ENCODE peak calls at places on chromosomes 3 and 15, in eight cellular contexts. One of them, this sample, is unnamed. For H3K4me1, the result is how much of the 10 kb centered on the place peaks cover.

GRCh38 chr15:20352241-20353200 is 189.1 kb downstream of the GOLGA6L6 start:
- DNase-seq in heart right ventricle: no peak
- DNase-seq in thyroid gland: no peak
- DNase-seq in thoracic aorta: no peak
- DNase-seq in neuronal stem cell: no peak
- DNase-seq in PC-3: no peak
- DNase-seq in breast epithelium: no peak
- DNase-seq in aorta: peak
- DNase-seq in this sample: no peak

GRCh38 chr3:122496529-122496928 is 18.2 kb downstream of the KPNA1 start:
- DNase-seq in heart right ventricle: no peak
- DNase-seq in thyroid gland: no peak
- DNase-seq in thoracic aorta: no peak
- DNase-seq in neuronal stem cell: no peak
- DNase-seq in PC-3: no peak
- DNase-seq in breast epithelium: no peak
- DNase-seq in aorta: no peak
- DNase-seq in this sample: no peak

GRCh38 chr3:52651592-52651991 is 34.1 kb downstream of the PBRM1 start:
- DNase-seq in heart right ventricle: no peak
- DNase-seq in thyroid gland: no peak
- DNase-seq in thoracic aorta: no peak
- DNase-seq in neuronal stem cell: no peak
- DNase-seq in PC-3: no peak
- DNase-seq in breast epithelium: no peak
- DNase-seq in aorta: no peak
- DNase-seq in this sample: no peak

GRCh38 chr3:13348671-13349396 is 71.3 kb downstream of the NUP210 start:
- DNase-seq in heart right ventricle: peak
- DNase-seq in thyroid gland: no peak
- DNase-seq in thoracic aorta: no peak
- DNase-seq in neuronal stem cell: no peak
- DNase-seq in PC-3: no peak
- DNase-seq in breast epithelium: no peak
- DNase-seq in aorta: no peak
- DNase-seq in this sample: no peak

GRCh38 chr3:141460097-141460704 is 26.6 kb upstream of the RASA2 start:
- DNase-seq in heart right ventricle: peak
- DNase-seq in thyroid gland: peak
- DNase-seq in thoracic aorta: peak
- DNase-seq in neuronal stem cell: peak
- DNase-seq in PC-3: peak
- DNase-seq in breast epithelium: peak
- DNase-seq in aorta: peak
- DNase-seq in this sample: peak

GRCh38 chr3:192281207-192281880 is 446.0 kb downstream of the FGF12 start:
- DNase-seq in heart right ventricle: no peak
- DNase-seq in thyroid gland: no peak
- DNase-seq in thoracic aorta: no peak
- DNase-seq in neuronal stem cell: no peak
- DNase-seq in PC-3: no peak
- DNase-seq in breast epithelium: no peak
- DNase-seq in aorta: no peak
- DNase-seq in this sample: no peak

GRCh38 chr3:125357032-125357658 is 18.0 kb downstream of the ZNF148 start:
- DNase-seq in heart right ventricle: peak
- DNase-seq in thyroid gland: peak
- DNase-seq in thoracic aorta: no peak
- DNase-seq in neuronal stem cell: peak
- DNase-seq in PC-3: peak
- DNase-seq in breast epithelium: no peak
- DNase-seq in aorta: peak
- DNase-seq in this sample: no peak

GRCh38 chr3:69179740-69180372 is 57.5 kb upstream of the LMOD3 start:
- DNase-seq in heart right ventricle: no peak
- DNase-seq in thyroid gland: no peak
- DNase-seq in thoracic aorta: no peak
- DNase-seq in neuronal stem cell: no peak
- DNase-seq in PC-3: no peak
- DNase-seq in breast epithelium: no peak
- DNase-seq in aorta: no peak
- DNase-seq in this sample: no peak

GRCh38 chr3:25033407-25034029 is 394.5 kb upstream of the RARB start:
- DNase-seq in heart right ventricle: peak
- DNase-seq in thyroid gland: peak
- DNase-seq in thoracic aorta: no peak
- DNase-seq in neuronal stem cell: peak
- DNase-seq in PC-3: peak
- DNase-seq in breast epithelium: no peak
- DNase-seq in aorta: no peak
- DNase-seq in this sample: peak

GRCh38 chr3:114861666-114862065 is 285.4 kb downstream of the ZBTB20 start:
- DNase-seq in heart right ventricle: no peak
- DNase-seq in thyroid gland: no peak
- DNase-seq in thoracic aorta: no peak
- DNase-seq in neuronal stem cell: no peak
- DNase-seq in PC-3: no peak
- DNase-seq in breast epithelium: no peak
- DNase-seq in aorta: no peak
- DNase-seq in this sample: no peak

GRCh38 chr15:92277776-92278175 is 115.9 kb upstream of the ST8SIA2 start:
- DNase-seq in heart right ventricle: peak
- DNase-seq in thyroid gland: peak
- DNase-seq in thoracic aorta: no peak
- DNase-seq in neuronal stem cell: no peak
- DNase-seq in PC-3: peak
- DNase-seq in breast epithelium: no peak
- DNase-seq in aorta: no peak
- DNase-seq in this sample: no peak

GRCh38 chr3:140323561-140323960 is 354.3 kb upstream of the TRIM42 start:
- DNase-seq in heart right ventricle: no peak
- DNase-seq in thyroid gland: no peak
- DNase-seq in thoracic aorta: no peak
- DNase-seq in neuronal stem cell: no peak
- DNase-seq in PC-3: no peak
- DNase-seq in breast epithelium: no peak
- DNase-seq in aorta: no peak
- DNase-seq in this sample: no peak

GRCh38 chr3:72814308-72814707 is 33.9 kb downstream of the SHQ1 start:
- DNase-seq in heart right ventricle: no peak
- DNase-seq in thyroid gland: no peak
- DNase-seq in thoracic aorta: no peak
- DNase-seq in neuronal stem cell: no peak
- DNase-seq in PC-3: no peak
- DNase-seq in breast epithelium: no peak
- DNase-seq in aorta: no peak
- DNase-seq in this sample: no peak

GRCh38 chr3:13199899-13200451 is 126.7 kb upstream of the IQSEC1 start:
- DNase-seq in heart right ventricle: no peak
- DNase-seq in thyroid gland: no peak
- DNase-seq in thoracic aorta: no peak
- DNase-seq in neuronal stem cell: no peak
- DNase-seq in PC-3: no peak
- DNase-seq in breast epithelium: no peak
- DNase-seq in aorta: no peak
- DNase-seq in this sample: no peak

DNA sequence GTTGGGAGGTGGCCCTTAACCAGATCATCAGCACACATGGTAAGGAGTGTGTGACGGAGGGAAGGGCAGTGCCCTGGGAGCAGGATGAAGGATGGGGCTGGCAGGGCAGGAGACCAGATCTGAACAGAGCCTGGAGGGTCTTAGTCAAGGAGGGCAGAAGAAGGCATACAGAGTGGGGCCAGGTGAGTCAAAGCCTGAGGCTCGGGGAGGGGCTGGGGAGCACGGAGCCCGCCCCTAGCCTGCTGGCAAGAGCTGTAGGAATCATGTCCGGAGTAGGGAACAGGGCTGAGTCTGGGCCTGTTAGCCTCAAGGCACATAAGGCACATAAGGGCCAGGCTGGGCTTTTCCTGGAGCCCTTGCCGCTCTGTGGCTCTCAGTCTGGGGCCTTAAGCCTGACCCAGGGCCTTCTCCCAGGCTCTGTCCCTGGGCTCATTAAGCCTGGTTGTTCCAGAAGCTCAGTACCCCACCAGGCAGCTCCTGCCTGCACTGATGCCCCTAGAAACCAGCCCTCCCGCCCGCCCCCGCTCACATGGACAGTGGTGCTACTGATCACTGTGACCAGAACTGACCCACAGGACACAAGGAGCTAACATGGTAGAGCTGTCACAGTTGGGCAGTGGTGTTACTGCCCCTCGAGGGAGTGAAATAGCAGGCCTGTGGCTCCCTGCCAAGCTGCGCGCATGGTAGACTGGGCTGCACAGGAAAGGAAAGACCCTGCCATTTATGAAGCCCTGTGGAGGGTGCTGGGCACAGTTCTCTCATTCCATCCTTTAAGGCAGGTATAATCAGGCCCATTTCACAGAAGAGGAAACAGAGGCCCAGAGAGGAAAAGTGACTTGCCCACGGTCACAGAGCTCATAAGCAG is 14.6 kb downstream of the ISG20 start:
- DNase-seq in heart right ventricle: no peak
- DNase-seq in thyroid gland: no peak
- DNase-seq in thoracic aorta: no peak
- DNase-seq in neuronal stem cell: no peak
- DNase-seq in PC-3: no peak
- DNase-seq in breast epithelium: peak
- DNase-seq in aorta: no peak
- DNase-seq in this sample: no peak
- H3K4me1 ChIP-seq in heart right ventricle: under half
- H3K4me1 ChIP-seq in thyroid gland: under half
- H3K4me1 ChIP-seq in thoracic aorta: under half
- H3K4me1 ChIP-seq in neuronal stem cell: under half
- H3K4me1 ChIP-seq in PC-3: under half
- H3K4me1 ChIP-seq in breast epithelium: under half
- H3K4me1 ChIP-seq in aorta: under half
- H3K4me1 ChIP-seq in this sample: under half

GRCh38 chr3:129501630-129502029 is 26.8 kb upstream of the RHO start:
- DNase-seq in heart right ventricle: no peak
- DNase-seq in thyroid gland: no peak
- DNase-seq in thoracic aorta: no peak
- DNase-seq in neuronal stem cell: no peak
- DNase-seq in PC-3: no peak
- DNase-seq in breast epithelium: no peak
- DNase-seq in aorta: no peak
- DNase-seq in this sample: no peak
- H3K4me1 ChIP-seq in heart right ventricle: half or more
- H3K4me1 ChIP-seq in thyroid gland: under half
- H3K4me1 ChIP-seq in thoracic aorta: under half
- H3K4me1 ChIP-seq in neuronal stem cell: under half
- H3K4me1 ChIP-seq in PC-3: under half
- H3K4me1 ChIP-seq in breast epithelium: under half
- H3K4me1 ChIP-seq in aorta: under half
- H3K4me1 ChIP-seq in this sample: under half

GRCh38 chr15:63238181-63238580 is 39.2 kb upstream of the APH1B start:
- DNase-seq in heart right ventricle: no peak
- DNase-seq in thyroid gland: no peak
- DNase-seq in thoracic aorta: no peak
- DNase-seq in neuronal stem cell: no peak
- DNase-seq in PC-3: no peak
- DNase-seq in breast epithelium: no peak
- DNase-seq in aorta: no peak
- DNase-seq in this sample: no peak
- H3K4me1 ChIP-seq in heart right ventricle: under half
- H3K4me1 ChIP-seq in thyroid gland: under half
- H3K4me1 ChIP-seq in thoracic aorta: under half
- H3K4me1 ChIP-seq in neuronal stem cell: under half
- H3K4me1 ChIP-seq in PC-3: under half
- H3K4me1 ChIP-seq in breast epithelium: under half
- H3K4me1 ChIP-seq in aorta: under half
- H3K4me1 ChIP-seq in this sample: under half

GRCh38 chr3:42174679-42175660 is 83.8 kb downstream of the TRAK1 start:
- DNase-seq in heart right ventricle: no peak
- DNase-seq in thyroid gland: no peak
- DNase-seq in thoracic aorta: no peak
- DNase-seq in neuronal stem cell: no peak
- DNase-seq in PC-3: no peak
- DNase-seq in breast epithelium: no peak
- DNase-seq in aorta: no peak
- DNase-seq in this sample: no peak
- H3K4me1 ChIP-seq in heart right ventricle: under half
- H3K4me1 ChIP-seq in thyroid gland: under half
- H3K4me1 ChIP-seq in thoracic aorta: under half
- H3K4me1 ChIP-seq in neuronal stem cell: under half
- H3K4me1 ChIP-seq in PC-3: under half
- H3K4me1 ChIP-seq in breast epithelium: under half
- H3K4me1 ChIP-seq in aorta: under half
- H3K4me1 ChIP-seq in this sample: half or more

GRCh38 chr15:45168286-45168685 is 19.5 kb downstream of the SHF start:
- DNase-seq in heart right ventricle: no peak
- DNase-seq in thyroid gland: no peak
- DNase-seq in thoracic aorta: no peak
- DNase-seq in neuronal stem cell: no peak
- DNase-seq in PC-3: no peak
- DNase-seq in breast epithelium: no peak
- DNase-seq in aorta: no peak
- DNase-seq in this sample: no peak

GRCh38 chr15:45166792-45167630 is 20.8 kb downstream of the SHF start:
- DNase-seq in heart right ventricle: peak
- DNase-seq in thyroid gland: peak
- DNase-seq in thoracic aorta: peak
- DNase-seq in neuronal stem cell: peak
- DNase-seq in PC-3: peak
- DNase-seq in breast epithelium: peak
- DNase-seq in aorta: peak
- DNase-seq in this sample: peak

GRCh38 chr15:45169608-45170480 is 17.9 kb downstream of the SHF start:
- DNase-seq in heart right ventricle: no peak
- DNase-seq in thyroid gland: no peak
- DNase-seq in thoracic aorta: no peak
- DNase-seq in neuronal stem cell: no peak
- DNase-seq in PC-3: no peak
- DNase-seq in breast epithelium: no peak
- DNase-seq in aorta: no peak
- DNase-seq in this sample: no peak

GRCh38 chr15:45168751-45169551 is 18.8 kb downstream of the SHF start:
- DNase-seq in heart right ventricle: no peak
- DNase-seq in thyroid gland: no peak
- DNase-seq in thoracic aorta: no peak
- DNase-seq in neuronal stem cell: no peak
- DNase-seq in PC-3: no peak
- DNase-seq in breast epithelium: no peak
- DNase-seq in aorta: no peak
- DNase-seq in this sample: no peak

DNA sequence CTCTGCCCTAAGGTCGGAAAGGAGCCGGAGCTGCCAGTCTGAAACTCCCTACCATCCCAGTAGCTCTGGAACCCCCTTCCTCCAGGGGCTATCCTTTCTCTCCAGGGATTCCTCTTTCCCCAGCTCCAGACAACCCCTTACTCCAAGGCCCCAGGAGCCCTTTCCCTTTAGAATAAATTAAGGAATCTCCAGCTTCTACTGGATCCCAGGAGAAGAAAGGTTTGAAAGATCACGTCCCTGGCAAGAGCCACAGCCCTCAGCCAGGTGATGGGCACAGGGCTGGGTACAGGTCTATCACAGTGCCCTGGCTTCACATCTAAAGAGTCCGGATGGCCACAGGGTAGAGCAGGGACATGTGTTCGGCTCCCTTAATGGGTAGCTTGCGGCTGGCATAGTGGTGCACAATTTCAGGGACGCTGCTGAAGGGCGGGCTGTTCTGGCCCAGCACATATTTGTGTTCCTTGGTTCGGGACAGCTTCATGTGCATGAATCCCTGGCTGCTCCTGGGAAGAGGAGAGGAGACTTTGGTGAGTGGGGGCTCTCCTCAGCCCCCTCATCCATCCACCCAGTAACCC is 20.0 kb downstream of the SHF start:
- DNase-seq in heart right ventricle: no peak
- DNase-seq in thyroid gland: no peak
- DNase-seq in thoracic aorta: no peak
- DNase-seq in neuronal stem cell: no peak
- DNase-seq in PC-3: no peak
- DNase-seq in breast epithelium: no peak
- DNase-seq in aorta: no peak
- DNase-seq in this sample: no peak
- H3K4me1 ChIP-seq in heart right ventricle: under half
- H3K4me1 ChIP-seq in thyroid gland: under half
- H3K4me1 ChIP-seq in thoracic aorta: under half
- H3K4me1 ChIP-seq in neuronal stem cell: under half
- H3K4me1 ChIP-seq in PC-3: under half
- H3K4me1 ChIP-seq in breast epithelium: under half
- H3K4me1 ChIP-seq in aorta: under half
- H3K4me1 ChIP-seq in this sample: under half